ENCODE peak calls at places on chromosomes 5 and 9, in seven cellular contexts. A is IMR-90, N is tibial nerve, F is psoas muscle, V is RWPE2, C is MG63, W is adrenal gland. G is an unnamed sample.

GRCh38 chr5:72018158-72018803 is 89.0 kb upstream of the MAP1B start:
- DNase-seq in A (peak; percentile 58), N (peak; percentile 57), F (no peak), V (no peak), C (peak; percentile 35), W (peak; percentile 35), G (peak; percentile 23)

GRCh38 chr9:35908484-35909125 is 685 bp upstream of the SPAAR start:
- DNase-seq in A (peak; percentile 66), N (peak; percentile 53), F (peak; percentile 56), V (no peak), C (peak; percentile 89), W (peak; percentile 40), G (no peak)

GRCh38 chr5:175082346-175082745 is 358.0 kb downstream of the MSX2 start:
- DNase-seq in A (no peak), N (no peak), F (no peak), V (no peak), C (no peak), W (no peak), G (no peak)

GRCh38 chr9:124661184-124661755 is 109.8 kb downstream of the NR6A1 start:
- DNase-seq in A (peak; percentile 19), N (no peak), F (no peak), V (no peak), C (no peak), W (no peak), G (no peak)

GRCh38 chr9:87836951-87837715 is 45.5 kb upstream of the SPATA31E1 start:
- DNase-seq in A (peak; percentile 15), N (no peak), F (no peak), V (no peak), C (no peak), W (no peak), G (no peak)

GRCh38 chr9:37229882-37230482 is 109.6 kb downstream of the ZCCHC7 start:
- DNase-seq in A (peak; percentile 54), N (no peak), F (no peak), V (no peak), C (peak; percentile 2), W (no peak), G (no peak)

GRCh38 chr9:126049896-126050604 is 276.6 kb upstream of the MVB12B start:
- DNase-seq in A (no peak), N (no peak), F (peak; percentile 41), V (peak; percentile 53), C (no peak), W (no peak), G (no peak)

GRCh38 chr9:86749530-86750275 is 197.6 kb downstream of the GAS1 start:
- DNase-seq in A (peak; percentile 94), N (no peak), F (no peak), V (no peak), C (peak; percentile 52), W (peak; percentile 28), G (peak; percentile 81)

GRCh38 chr9:76761448-76761847 is 2.8 kb upstream of the PCA3 start:
- DNase-seq in A (peak; percentile 7), N (no peak), F (no peak), V (no peak), C (no peak), W (no peak), G (no peak)

GRCh38 chr9:27303219-27303618 is 6.3 kb upstream of the EQTN start:
- DNase-seq in A (peak; percentile 4), N (no peak), F (no peak), V (no peak), C (peak; percentile 4), W (peak; percentile 66), G (no peak)

GRCh38 chr9:96612105-96612965 is 7.3 kb downstream of the CDC14B start:
- DNase-seq in A (peak; percentile 96), N (peak; percentile 35), F (peak; percentile 78), V (no peak), C (peak; percentile 64), W (peak; percentile 88), G (peak; percentile 71)

GRCh38 chr9:70042461-70043215 is 1.0 kb upstream of the MAMDC2 start:
- DNase-seq in A (no peak), N (no peak), F (no peak), V (no peak), C (no peak), W (no peak), G (no peak)

GRCh38 chr5:154542581-154542980 is 64.6 kb upstream of the HAND1 start:
- DNase-seq in A (no peak), N (no peak), F (no peak), V (no peak), C (peak; percentile 58), W (no peak), G (no peak)

GRCh38 chr9:87853843-87854242 is 28.8 kb upstream of the SPATA31E1 start:
- DNase-seq in A (no peak), N (no peak), F (no peak), V (no peak), C (no peak), W (no peak), G (no peak)

GRCh38 chr9:133759146-133759900 is 21.2 kb upstream of the SARDH start:
- DNase-seq in A (no peak), N (peak; percentile 22), F (no peak), V (peak; percentile 34), C (no peak), W (no peak), G (no peak)

GRCh38 chr9:79201641-79202040 is 370.1 kb upstream of the TLE4 start:
- DNase-seq in A (no peak), N (no peak), F (no peak), V (no peak), C (no peak), W (no peak), G (no peak)

GRCh38 chr9:100637787-100638186 is 59.9 kb downstream of the CAVIN4 start:
- DNase-seq in A (no peak), N (no peak), F (no peak), V (no peak), C (no peak), W (no peak), G (no peak)

GRCh38 chr9:91813261-91813795 is 136.7 kb downstream of the ROR2 start:
- DNase-seq in A (peak; percentile 22), N (no peak), F (peak; percentile 5), V (no peak), C (no peak), W (no peak), G (no peak)

GRCh38 chr5:98372351-98372750 is 401.1 kb upstream of the RGMB start:
- DNase-seq in A (peak; percentile 18), N (no peak), F (no peak), V (no peak), C (no peak), W (no peak), G (peak; percentile 2)

GRCh38 chr5:92504346-92504745 is 1076.7 kb downstream of the NR2F1-AS1 start:
- DNase-seq in A (peak; percentile 5), N (no peak), F (no peak), V (no peak), C (no peak), W (no peak), G (no peak)

GRCh38 chr9:109110326-109111014 is 9.3 kb downstream of the TMEM245 start:
- DNase-seq in A (peak; percentile 80), N (no peak), F (no peak), V (no peak), C (no peak), W (no peak), G (no peak)

GRCh38 chr9:122033775-122034373 is 59.2 kb downstream of the TTLL11 start:
- DNase-seq in A (no peak), N (no peak), F (no peak), V (no peak), C (no peak), W (no peak), G (no peak)

GRCh38 chr5:140664353-140665119 is at the start of gene WDR55:
- DNase-seq in A (peak; percentile 88), N (peak; percentile 94), F (peak; percentile 98), V (peak; percentile 99), C (peak; percentile 99), W (peak; percentile 97), G (peak; percentile 70)
- H3K4me3 ChIP-seq in A (peak within 1 kb of the TSS; percentile 86), N (peak within 1 kb of the TSS; percentile 69), F (peak within 1 kb of the TSS; percentile 85), V (peak within 1 kb of the TSS; percentile 90), C (peak within 1 kb of the TSS; percentile 97), W (peak within 1 kb of the TSS; percentile 80), G (peak within 1 kb of the TSS; percentile 95)

GRCh38 chr5:153209016-153209415 is 281.5 kb upstream of the GRIA1 start:
- DNase-seq in A (no peak), N (no peak), F (no peak), V (no peak), C (no peak), W (no peak), G (no peak)
- H3K9me3 ChIP-seq in A (peaks cover 5% of the 10 kb centered on the region), N (no peaks in the 10 kb centered on the region), F (no peaks in the 10 kb centered on the region), V (no peaks in the 10 kb centered on the region), C (no peaks in the 10 kb centered on the region), W (no peaks in the 10 kb centered on the region), G (peaks cover 7% of the 10 kb centered on the region)

DNA sequence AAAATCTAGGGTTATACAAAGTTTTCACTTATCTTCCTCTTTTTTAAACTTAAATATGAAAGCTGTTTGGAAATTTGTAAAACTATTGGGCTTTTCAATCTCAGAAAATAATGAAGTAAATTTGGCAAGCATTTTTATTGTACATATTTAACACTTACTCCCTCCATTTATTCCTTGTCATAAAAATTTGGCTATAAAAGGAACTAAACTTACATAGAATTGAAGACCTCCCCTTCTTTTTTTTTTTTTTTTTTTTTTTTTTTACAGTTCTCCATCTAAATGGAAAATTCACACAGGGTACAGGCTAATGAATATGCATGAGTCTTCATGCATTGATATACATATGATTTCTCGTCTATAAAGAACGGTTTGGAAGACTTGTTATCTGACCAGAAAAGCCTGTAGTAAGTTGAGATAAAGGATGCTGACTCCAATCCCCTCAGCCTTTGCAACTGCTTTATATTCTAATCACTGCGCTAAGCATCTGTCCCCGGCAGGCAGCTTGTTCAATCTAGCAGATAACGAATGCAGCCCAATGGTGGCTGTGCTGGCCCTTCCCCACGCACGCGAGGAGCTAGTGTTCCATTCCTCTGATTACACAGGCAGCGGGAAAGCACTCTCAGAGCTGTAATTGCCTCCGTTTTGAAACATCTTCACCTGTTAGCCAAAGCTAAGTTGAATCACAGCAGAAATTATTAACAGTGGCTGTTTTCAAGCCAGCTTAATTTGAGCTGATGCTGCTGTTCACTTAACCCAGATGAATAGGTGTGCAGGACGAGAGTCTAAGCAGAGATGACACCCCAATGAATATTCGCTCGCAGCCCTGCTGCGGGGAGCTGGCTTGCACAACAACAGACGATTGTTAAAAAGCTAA is 453.8 kb upstream of the ZNF608 start:
- DNase-seq in A (no peak), N (no peak), F (peak; percentile 51), V (no peak), C (peak; percentile 11), W (no peak), G (no peak)
- H3K4me3 ChIP-seq in A (no peak overlapping the region), N (peak overlapping the region; percentile 22), F (peak overlapping the region; percentile 41), V (no peak overlapping the region), C (peak overlapping the region; percentile 39), W (no peak overlapping the region), G (peak overlapping the region; percentile 38)

DNA sequence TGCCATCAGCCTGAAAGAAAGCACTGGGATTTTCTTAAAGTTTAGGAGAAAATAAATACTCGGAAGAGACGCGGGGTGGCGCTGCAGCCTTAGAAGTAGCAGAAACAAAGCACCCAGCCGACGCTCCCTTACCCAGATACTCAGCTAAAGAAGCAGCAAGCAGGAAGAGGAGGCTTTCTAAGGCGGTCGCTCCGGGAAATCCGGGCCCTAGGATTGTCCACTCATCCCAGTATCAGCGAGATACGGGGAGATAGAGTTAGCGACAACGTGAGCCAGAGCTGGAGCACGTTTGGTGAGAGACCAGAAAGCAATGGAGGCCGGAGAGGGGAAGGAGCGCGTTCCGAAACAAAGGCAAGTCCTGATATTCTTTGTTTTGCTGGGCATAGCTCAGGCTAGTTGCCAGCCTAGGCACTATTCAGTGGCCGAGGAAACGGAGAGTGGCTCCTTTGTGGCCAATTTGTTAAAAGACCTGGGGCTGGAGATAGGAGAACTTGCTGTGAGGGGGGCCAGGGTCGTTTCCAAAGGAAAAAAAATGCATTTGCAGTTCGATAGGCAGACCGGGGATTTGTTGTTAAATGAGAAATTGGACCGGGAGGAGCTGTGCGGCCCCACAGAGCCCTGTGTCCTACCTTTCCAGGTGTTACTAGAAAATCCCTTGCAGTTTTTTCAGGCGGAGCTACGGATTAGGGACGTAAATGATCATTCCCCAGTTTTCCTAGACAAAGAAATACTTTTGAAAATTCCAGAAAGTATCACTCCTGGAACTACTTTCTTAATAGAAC is at the start of gene PCDHB2:
- DNase-seq in A (peak; percentile 14), N (peak; percentile 12), F (peak; percentile 53), V (no peak), C (peak; percentile 69), W (peak; percentile 25), G (no peak)
- H3K9me3 ChIP-seq in A (peaks cover 9% of the 10 kb centered on the region), N (peaks cover 22% of the 10 kb centered on the region), F (peaks cover 17% of the 10 kb centered on the region), V (peaks cover 18% of the 10 kb centered on the region), C (peaks cover 2% of the 10 kb centered on the region), W (no peaks in the 10 kb centered on the region), G (peaks cover 20% of the 10 kb centered on the region)